ENCODE peak calls at places on chromosomes 11 and 22, in five cellular contexts. D, X, M, Z and F are unnamed samples.

GRCh38 chr11:117096973-117097566 is 1.2 kb downstream of the SIK3 start:
- DNase-seq in Z (no peak), D (no peak), X (no peak), M (no peak), F (no peak)

GRCh38 chr11:72287293-72287692 is 43.3 kb upstream of the PHOX2A start:
- DNase-seq in X (no peak), Z (no peak), D (no peak), M (no peak), F (no peak)

GRCh38 chr11:126079640-126080205 is 17.1 kb upstream of the CDON start:
- DNase-seq in X (no peak), M (peak), D (no peak), Z (peak), F (peak)

GRCh38 chr11:2940166-2940929 is 11.1 kb upstream of the PHLDA2 start:
- DNase-seq in M (peak), Z (peak), X (no peak), D (no peak), F (no peak)

GRCh38 chr11:67043572-67044329 is 12.9 kb upstream of the RHOD start:
- DNase-seq in D (no peak), X (no peak), Z (no peak), M (no peak), F (no peak)

GRCh38 chr11:128428876-128429416 is 158.4 kb downstream of the ETS1 start:
- DNase-seq in Z (no peak), D (no peak), M (no peak), X (no peak), F (no peak)

GRCh38 chr11:69352715-69353325 is 58.9 kb downstream of the MYEOV start:
- DNase-seq in D (no peak), X (peak), M (no peak), Z (no peak), F (no peak)

GRCh38 chr11:94738746-94739145 is 29.4 kb upstream of the AMOTL1 start:
- DNase-seq in Z (no peak), X (no peak), D (no peak), M (no peak), F (no peak)

GRCh38 chr22:35274154-35274871 is 17.0 kb downstream of the HMGXB4 start:
- DNase-seq in Z (no peak), X (no peak), D (no peak), M (no peak), F (no peak)

GRCh38 chr22:27726726-27727449 is 74.7 kb downstream of the MN1 start:
- DNase-seq in D (no peak), X (peak), Z (peak), M (no peak), F (peak)

GRCh38 chr11:121722431-121723256 is 269.9 kb upstream of the SORL1-AS1 start:
- DNase-seq in X (no peak), Z (peak), D (no peak), M (peak), F (no peak)

DNA sequence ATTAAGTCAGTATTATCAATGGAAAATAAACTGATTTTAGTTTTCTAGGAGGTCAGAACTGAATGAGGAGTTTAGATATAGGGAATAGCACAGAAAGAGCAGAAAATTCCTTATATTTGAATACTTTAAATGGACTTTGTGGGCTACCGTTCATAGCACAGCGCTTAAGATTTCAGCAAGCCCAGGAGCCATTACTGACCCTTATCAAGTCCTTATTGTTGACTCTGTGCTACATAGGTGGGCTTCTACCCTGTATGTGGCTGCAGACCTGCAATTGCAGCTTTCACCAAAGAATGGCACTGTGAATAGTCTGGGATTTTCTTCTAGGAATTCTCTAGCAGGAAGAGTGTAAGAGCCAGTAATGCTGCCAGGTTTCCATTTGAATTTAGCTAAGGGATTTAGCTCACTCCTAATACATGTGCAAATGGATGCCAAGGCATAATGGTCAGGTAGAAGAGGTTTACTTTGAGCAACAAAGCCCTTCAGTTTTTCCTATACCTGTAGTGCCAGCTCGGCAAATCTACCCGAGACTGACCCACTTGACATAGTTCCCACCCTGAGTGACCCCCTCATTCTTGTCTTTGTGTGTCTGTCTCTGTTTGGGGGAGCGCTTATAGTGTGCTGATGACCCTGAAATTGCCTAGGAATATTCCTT is 42.5 kb upstream of the DLAT start:
- DNase-seq in M (no peak), X (no peak), D (no peak), Z (no peak), F (no peak)
- TF ChIP-seq FOXM1 in M (no peak), X (no peak), D (no peak), Z (no peak), F (no peak)

GRCh38 chr22:40877488-40877887 is 15.6 kb upstream of the DNAJB7 start:
- DNase-seq in D (no peak), Z (no peak), M (no peak), X (no peak), F (no peak)

GRCh38 chr22:40878937-40879336 is 17.0 kb upstream of the DNAJB7 start:
- DNase-seq in M (no peak), X (no peak), Z (no peak), D (no peak), F (no peak)

GRCh38 chr22:40874016-40874415 is 12.1 kb upstream of the DNAJB7 start:
- DNase-seq in M (no peak), X (no peak), Z (no peak), D (no peak), F (no peak)

GRCh38 chr22:40875111-40875510 is 13.2 kb upstream of the DNAJB7 start:
- DNase-seq in Z (no peak), M (no peak), X (no peak), D (no peak), F (no peak)
- TF ChIP-seq FOXM1 in Z (no peak), M (no peak), X (no peak), D (no peak), F (no peak)

GRCh38 chr11:1162153-1162497 is 4.4 kb downstream of the MUC5AC start:
- DNase-seq in M (peak), Z (no peak), X (no peak), D (no peak), F (no peak)

GRCh38 chr11:1163321-1163910 is 5.7 kb downstream of the MUC5AC start:
- DNase-seq in M (peak), D (no peak), X (no peak), Z (no peak), F (no peak)

GRCh38 chr11:1163911-1164735 is 6.4 kb downstream of the MUC5AC start:
- DNase-seq in X (no peak), M (peak), Z (no peak), D (no peak), F (no peak)

GRCh38 chr11:1161410-1162152 is 3.8 kb downstream of the MUC5AC start:
- DNase-seq in Z (no peak), X (no peak), D (no peak), M (peak), F (no peak)

DNA sequence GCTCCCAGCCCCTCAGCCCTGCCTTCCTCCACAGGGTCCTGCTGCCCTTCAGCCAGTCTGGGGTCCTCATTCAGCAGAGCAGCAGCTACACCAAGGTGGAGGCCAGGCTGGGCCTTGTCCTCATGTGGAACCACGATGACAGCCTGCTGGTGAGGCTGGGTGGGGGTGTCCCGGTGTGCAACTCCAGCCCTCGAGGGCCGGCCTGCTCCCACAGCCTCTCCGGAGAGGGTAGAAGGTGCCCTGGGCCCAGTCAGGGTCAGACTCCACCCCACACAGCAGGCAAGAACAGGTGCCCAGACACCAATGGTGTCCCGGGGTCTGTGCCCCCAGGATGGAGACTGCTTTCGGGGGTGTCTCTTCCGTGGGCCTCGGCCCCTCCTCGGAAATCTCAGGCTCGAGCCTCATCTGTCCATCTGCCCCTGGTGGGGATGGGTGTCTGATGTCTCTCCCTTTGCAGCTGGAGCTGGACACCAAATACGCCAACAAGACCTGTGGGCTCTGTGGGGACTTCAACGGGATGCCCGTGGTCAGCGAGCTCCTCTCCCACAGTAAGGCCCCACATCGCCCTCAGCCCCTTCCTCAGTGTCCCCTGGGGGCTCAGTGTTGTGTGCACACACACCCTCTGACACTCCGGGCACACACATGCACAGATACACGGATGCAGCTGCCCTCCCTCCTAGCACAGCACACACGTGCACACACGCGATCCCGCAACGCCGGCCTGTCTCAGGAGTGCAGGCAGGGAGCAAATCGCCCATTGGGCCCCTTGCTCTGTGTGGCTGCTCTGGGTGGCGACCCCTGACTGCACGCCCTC is 5.0 kb downstream of the MUC5AC start:
- DNase-seq in D (no peak), X (no peak), Z (no peak), M (peak), F (no peak)
- TF ChIP-seq FOXM1 in D (no peak), X (no peak), Z (no peak), M (no peak), F (no peak)

DNA sequence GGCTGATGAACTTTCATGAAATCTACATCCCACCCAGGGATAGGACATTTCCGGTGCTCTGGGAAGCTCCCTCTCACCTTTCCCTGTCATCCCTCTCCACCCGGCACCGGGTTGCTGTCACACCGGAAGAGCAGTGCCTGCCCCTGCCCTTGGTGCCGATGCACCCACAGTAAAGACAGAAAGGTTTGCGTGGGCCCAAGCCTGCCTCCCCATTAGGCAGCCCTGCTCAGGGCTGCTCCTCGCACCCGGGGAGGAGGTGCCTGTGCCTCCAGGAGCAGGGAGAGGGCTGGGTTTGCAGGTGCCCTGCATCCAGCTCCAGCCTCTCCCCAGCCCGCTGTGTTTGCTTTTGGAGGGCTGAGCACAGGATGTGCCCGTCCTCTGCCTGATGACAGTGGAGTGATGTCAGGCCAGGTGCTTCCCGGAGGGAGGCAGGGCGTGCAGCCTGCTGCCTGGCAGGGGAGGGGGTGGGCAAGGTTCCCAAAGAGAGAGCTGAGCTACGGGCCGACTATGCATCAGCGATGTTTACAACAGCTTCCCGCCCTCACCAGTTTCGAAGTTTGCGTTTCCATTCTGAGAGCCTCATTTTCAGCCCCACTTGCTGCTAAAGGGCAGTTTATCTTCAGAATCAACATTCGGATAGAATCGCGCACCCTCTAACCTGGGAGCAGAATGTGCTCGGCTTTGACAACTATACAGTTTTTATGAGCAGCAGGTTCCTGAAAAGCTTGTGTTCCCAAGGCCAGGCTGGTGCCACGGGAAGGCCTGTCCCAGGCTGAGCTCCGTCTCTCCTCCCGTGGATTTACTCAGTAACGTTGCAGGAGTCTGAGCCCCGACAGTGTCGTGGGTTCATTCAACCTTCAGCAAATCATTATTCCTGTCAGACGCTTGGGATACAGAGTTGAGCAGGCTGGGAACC is 83.2 kb upstream of the CLDN5 start:
- DNase-seq in X (no peak), M (no peak), Z (no peak), D (no peak), F (no peak)
- TF ChIP-seq FOXM1 in X (no peak), M (no peak), Z (no peak), D (no peak), F (no peak)

GRCh38 chr11:45485070-45485716 is 180.2 kb downstream of the CHST1 start:
- DNase-seq in M (no peak), D (no peak), X (no peak), Z (peak), F (no peak)
- TF ChIP-seq FOXM1 in M (no peak), D (no peak), X (no peak), Z (no peak), F (no peak)